ENCODE peak calls at places on chromosomes 5 and 9, in five cellular contexts. E is NB4, G is lower leg skin, T is WERI-Rb-1, Y is cardiac fibroblast. N is an unnamed sample.

GRCh38 chr9:133137451-133138231 is 16.6 kb upstream of the RALGDS start:
- DNase-seq in E (no peak), G (no peak), Y (no peak), T (no peak), N (no peak)

GRCh38 chr9:109721021-109721420 is 59.0 kb upstream of the PALM2AKAP2 start:
- DNase-seq in E (no peak), T (no peak), G (no peak), Y (peak), N (no peak)

GRCh38 chr5:80569961-80570786 is at the start of gene ANKRD34B:
- DNase-seq in G (no peak), T (peak), Y (no peak), E (no peak), N (peak)

GRCh38 chr5:3325206-3325605 is 270.4 kb upstream of the IRX1 start:
- DNase-seq in T (no peak), Y (no peak), G (no peak), E (no peak), N (no peak)

GRCh38 chr5:76604838-76605237 is 18.4 kb downstream of the F2RL2 start:
- DNase-seq in Y (peak), G (no peak), T (no peak), E (no peak), N (no peak)

GRCh38 chr5:95920822-95921221 is 40.8 kb downstream of the ELL2 start:
- DNase-seq in Y (no peak), G (no peak), E (no peak), T (no peak), N (no peak)

GRCh38 chr5:163503106-163504090 is 2.0 kb upstream of the MAT2B start:
- DNase-seq in G (peak), Y (peak), T (no peak), E (peak), N (peak)

GRCh38 chr9:20844916-20845315 is 160.9 kb downstream of the FOCAD start:
- DNase-seq in Y (no peak), T (no peak), E (peak), G (no peak), N (no peak)

GRCh38 chr9:130931508-130932150 is 7.4 kb downstream of the FIBCD1 start:
- DNase-seq in Y (no peak), G (no peak), T (no peak), E (no peak), N (peak)

GRCh38 chr9:113653746-113654604 is 190.4 kb downstream of the RGS3 start:
- DNase-seq in E (no peak), T (no peak), G (peak), Y (no peak), N (no peak)

GRCh38 chr5:76337949-76338589 is 65.0 kb upstream of the IQGAP2 start:
- DNase-seq in T (peak), Y (peak), G (no peak), E (peak), N (peak)

GRCh38 chr5:32100230-32100629 is 73.9 kb downstream of the GOLPH3 start:
- DNase-seq in G (no peak), T (no peak), Y (peak), E (no peak), N (no peak)

GRCh38 chr5:141914154-141914743 is 9.4 kb upstream of the DELE1 start:
- DNase-seq in Y (peak), T (no peak), G (peak), E (peak), N (no peak)

GRCh38 chr5:34552129-34552528 is 104.0 kb upstream of the RAI14 start:
- DNase-seq in T (no peak), Y (peak), G (no peak), E (no peak), N (no peak)

DNA sequence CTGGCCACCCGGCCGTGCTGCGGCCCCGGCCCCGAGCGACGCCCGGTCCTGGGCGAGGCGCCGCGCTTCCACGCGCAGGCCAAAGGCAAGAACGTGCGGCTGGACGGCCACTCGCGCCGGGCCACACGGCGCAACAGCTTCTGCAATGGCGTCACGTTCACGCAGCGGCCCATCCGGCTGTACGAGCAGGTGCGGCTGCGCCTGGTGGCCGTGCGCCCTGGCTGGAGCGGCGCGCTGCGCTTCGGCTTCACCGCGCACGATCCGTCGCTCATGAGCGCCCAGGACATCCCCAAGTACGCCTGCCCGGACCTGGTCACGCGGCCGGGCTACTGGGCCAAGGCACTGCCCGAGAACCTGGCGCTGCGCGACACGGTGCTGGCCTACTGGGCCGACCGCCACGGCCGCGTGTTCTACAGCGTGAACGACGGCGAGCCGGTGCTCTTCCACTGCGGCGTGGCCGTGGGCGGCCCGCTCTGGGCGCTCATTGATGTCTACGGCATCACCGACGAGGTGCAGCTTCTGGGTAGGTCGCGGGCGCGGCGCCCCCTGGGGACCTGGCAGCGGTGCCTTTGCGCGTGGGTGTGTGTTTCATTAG is 28.8 kb downstream of the NEURL1B start:
- DNase-seq in Y (no peak), E (no peak), G (no peak), T (no peak), N (no peak)
- TF ChIP-seq CTCF in Y (no peak), E (no peak), G (no peak), T (no peak), N (no peak)

DNA sequence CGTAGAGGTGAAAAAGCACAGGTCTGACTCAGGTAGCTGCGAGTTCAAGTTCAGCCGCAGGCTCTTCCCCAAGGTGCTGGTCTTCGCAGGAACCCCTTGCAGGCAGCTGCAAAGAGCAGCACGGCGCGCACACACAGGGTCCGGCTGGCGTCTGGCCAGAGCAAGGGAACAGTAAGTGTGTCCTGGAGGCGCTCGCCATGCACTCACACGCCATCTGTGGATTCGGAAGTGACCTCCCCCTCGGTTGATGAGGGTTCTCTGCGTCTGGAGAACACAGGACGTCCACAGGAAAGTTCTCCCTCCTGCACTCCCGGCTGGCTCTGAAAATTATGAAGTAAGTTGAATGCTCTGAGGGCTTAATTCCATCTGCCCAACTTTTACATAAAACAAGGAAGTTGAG is 14.0 kb upstream of the EGFL7 start:
- DNase-seq in Y (peak), E (no peak), G (no peak), T (no peak), N (no peak)
- H3K4me3 ChIP-seq in Y (no peak), E (no peak), G (no peak), T (no peak), N (no peak)

DNA sequence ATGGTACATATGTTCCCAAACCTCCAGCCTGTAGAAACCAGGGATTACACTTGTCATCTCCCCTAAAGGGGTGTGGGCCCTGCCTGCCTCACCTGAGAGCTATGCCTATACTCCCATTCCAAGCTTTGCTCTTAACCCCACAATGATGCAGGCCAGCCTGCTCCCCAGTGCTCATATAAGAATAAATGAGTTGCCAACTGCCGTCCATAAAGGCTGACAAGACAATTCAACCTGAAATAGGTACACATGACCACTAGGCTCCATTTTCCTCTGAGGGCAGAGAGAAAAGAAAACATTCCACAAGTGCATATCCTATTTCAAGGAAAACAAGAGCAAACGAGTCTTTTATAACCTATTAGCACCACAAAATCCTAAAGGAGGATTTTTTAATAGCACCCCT is 28.4 kb downstream of the SKP1 start:
- DNase-seq in G (peak), Y (no peak), E (no peak), T (no peak), N (no peak)
- TF ChIP-seq CTCF in G (no peak), Y (no peak), E (no peak), T (no peak), N (no peak)

GRCh38 chr5:17412760-17413671 is 85.0 kb upstream of the TAF11L2 start:
- DNase-seq in Y (no peak), T (peak), E (peak), G (no peak), N (no peak)
- H3K4me3 ChIP-seq in Y (no peak), T (peak), E (no peak), G (no peak), N (no peak)

DNA sequence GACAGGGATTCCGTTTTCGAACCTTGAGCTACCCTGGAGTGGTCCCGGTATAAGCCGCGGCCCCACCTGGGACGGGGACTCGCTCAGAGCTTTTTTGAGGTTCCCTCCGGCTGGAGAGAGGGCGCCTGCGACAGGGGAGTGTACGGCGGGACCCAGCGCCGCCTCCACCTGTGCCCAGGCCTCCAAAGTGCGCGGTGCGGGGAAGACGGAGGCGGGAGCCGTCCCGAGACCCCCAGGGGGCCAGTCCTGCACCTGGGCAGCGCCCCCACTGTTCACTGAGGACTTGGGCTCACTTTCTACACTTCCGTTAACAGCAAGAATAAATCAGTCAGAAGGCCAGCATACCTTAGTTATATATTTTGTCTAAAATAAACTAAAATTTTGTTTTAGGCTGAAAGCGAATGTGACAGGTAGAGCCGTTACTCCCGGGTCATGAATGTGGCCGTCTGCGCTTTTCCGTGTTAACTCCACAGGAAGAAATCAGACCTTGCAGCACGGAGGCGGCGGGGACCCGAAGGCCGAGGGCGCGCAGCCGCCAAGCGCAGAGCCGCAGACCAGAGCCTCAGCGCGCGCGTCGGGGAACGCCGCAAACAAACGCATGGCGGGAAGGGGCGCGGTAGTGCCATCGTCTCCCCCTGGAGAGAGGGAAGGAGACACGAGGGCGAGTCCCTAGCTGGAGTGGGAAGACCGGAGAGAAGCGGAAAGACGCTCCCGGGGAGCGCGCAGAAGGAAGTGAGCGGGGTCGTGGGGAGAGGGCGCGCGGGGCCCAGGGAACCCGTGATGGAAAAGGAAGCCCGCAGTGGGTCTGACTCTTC is 14.1 kb downstream of the TRIM7 start:
- DNase-seq in E (peak), Y (peak), T (peak), G (peak), N (peak)
- TF ChIP-seq CTCF in E (no peak), Y (peak), T (no peak), G (no peak), N (peak)

GRCh38 chr5:173295796-173296195 is 32.4 kb downstream of the STC2 start:
- DNase-seq in Y (no peak), G (no peak), T (no peak), E (no peak), N (no peak)

GRCh38 chr5:173291722-173292658 is 36.2 kb downstream of the STC2 start:
- DNase-seq in E (no peak), G (no peak), Y (peak), T (peak), N (peak)

GRCh38 chr5:173293817-173294672 is 34.2 kb downstream of the STC2 start:
- DNase-seq in E (peak), G (peak), Y (peak), T (peak), N (peak)

GRCh38 chr5:173296737-173297676 is 31.2 kb downstream of the STC2 start:
- DNase-seq in T (no peak), Y (no peak), G (no peak), E (no peak), N (no peak)

DNA sequence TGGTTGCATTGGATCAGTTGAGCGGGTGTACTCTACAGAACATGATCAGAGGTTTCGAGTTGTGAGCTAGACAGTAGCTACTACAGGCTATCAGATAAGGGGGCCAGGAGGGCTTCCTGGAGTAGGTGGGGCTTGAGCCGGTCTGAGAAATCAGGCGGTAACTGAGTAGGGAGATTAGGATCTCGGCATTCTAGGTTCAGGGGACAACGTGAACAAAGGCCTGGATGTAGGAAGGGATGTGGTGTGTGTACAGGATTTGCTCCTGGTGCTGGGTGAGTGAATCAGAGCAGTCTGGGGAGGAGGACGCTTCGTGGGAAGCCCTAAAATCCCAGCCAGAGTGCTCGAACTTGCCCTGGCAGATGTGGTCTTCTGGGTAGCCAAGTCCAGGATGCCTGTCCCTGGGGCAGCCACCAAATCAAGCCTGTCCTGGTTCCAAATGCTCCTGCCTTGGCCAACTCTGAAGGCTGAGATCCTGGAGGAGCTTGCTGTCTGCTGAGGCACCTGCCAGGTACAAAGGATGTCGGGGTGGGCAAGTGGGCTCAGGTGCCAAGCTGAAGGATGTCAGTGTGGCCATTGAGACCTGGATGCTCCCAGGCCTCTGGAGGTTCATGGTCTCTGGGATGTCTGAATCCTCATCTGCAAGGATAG is 33.4 kb downstream of the STC2 start:
- DNase-seq in T (no peak), Y (no peak), G (no peak), E (no peak), N (no peak)
- H3K4me3 ChIP-seq in T (peak), Y (no peak), G (no peak), E (no peak), N (no peak)

N was measured in GM12865.